ENCODE peak calls at places on chromosome 20, in eight cellular contexts. I is hypothalamus, Y is NCI-H146, Q is ovary, D is GM23248, R is neural progenitor cell, C is neural crest cell, N is NCI-H1092 treated with DMSO at 0.1 percent for 48 hours. B is an unnamed sample.

GRCh38 chr20:7463290-7463689 is 477.0 kb downstream of the HAO1 start:
- DNase-seq in I (no peak), Y (no peak), Q (no peak), D (no peak), R (no peak), C (no peak), N (no peak), B (no peak)

GRCh38 chr20:52192296-52193007 is 873 bp upstream of the ZFP64 start:
- DNase-seq in I (no peak), Y (peak), Q (no peak), D (no peak), R (peak), C (no peak), N (peak), B (peak)

GRCh38 chr20:25273541-25274358 is 25.9 kb downstream of the PYGB start:
- DNase-seq in I (no peak), Y (no peak), Q (no peak), D (no peak), R (no peak), C (no peak), N (no peak), B (no peak)

GRCh38 chr20:33761698-33762250 is 30.0 kb downstream of the ZNF341 start:
- DNase-seq in I (no peak), Y (no peak), Q (no peak), D (no peak), R (no peak), C (no peak), N (no peak), B (no peak)

GRCh38 chr20:3804254-3804751 is 8.2 kb downstream of the CDC25B start:
- DNase-seq in I (no peak), Y (no peak), Q (no peak), D (no peak), R (no peak), C (no peak), N (no peak), B (no peak)

GRCh38 chr20:37856932-37857660 is 45.8 kb upstream of the VSTM2L start:
- DNase-seq in I (no peak), Y (no peak), Q (no peak), D (peak), R (no peak), C (no peak), N (no peak), B (no peak)

GRCh38 chr20:47578543-47578942 is 76.9 kb downstream of the NCOA3 start:
- DNase-seq in I (no peak), Y (no peak), Q (peak), D (no peak), R (no peak), C (no peak), N (no peak), B (no peak)

GRCh38 chr20:44253528-44253927 is 6.4 kb downstream of the GDAP1L1 start:
- DNase-seq in I (no peak), Y (peak), Q (no peak), D (no peak), R (no peak), C (no peak), N (no peak), B (no peak)

GRCh38 chr20:44137210-44137781 is 49.7 kb downstream of the JPH2 start:
- DNase-seq in I (no peak), Y (no peak), Q (no peak), D (peak), R (peak), C (no peak), N (no peak), B (no peak)